ENCODE peak calls at places on chromosomes 2 and 18, in six cellular contexts. One of them, this sample, is unnamed.

GRCh38 chr18:14971461-14972185 is 223.7 kb downstream of the ANKRD30B start:
- DNase-seq in endothelial cell of umbilical vein: peak
- DNase-seq in HCT116: no peak
- DNase-seq in spleen: no peak
- DNase-seq in suprapubic skin: peak
- DNase-seq in K562: no peak
- DNase-seq in this sample: no peak

GRCh38 chr2:53475320-53475719 is 292.3 kb upstream of the CHAC2 start:
- DNase-seq in suprapubic skin: no peak
- DNase-seq in spleen: no peak
- DNase-seq in endothelial cell of umbilical vein: no peak
- DNase-seq in HCT116: peak
- DNase-seq in K562: no peak
- DNase-seq in this sample: no peak

GRCh38 chr2:189037518-189037917 is 63.3 kb downstream of the COL3A1 start:
- DNase-seq in spleen: no peak
- DNase-seq in suprapubic skin: no peak
- DNase-seq in K562: no peak
- DNase-seq in HCT116: no peak
- DNase-seq in endothelial cell of umbilical vein: peak
- DNase-seq in this sample: no peak

GRCh38 chr2:8315766-8316165 is 366.1 kb upstream of the ID2 start:
- DNase-seq in HCT116: peak
- DNase-seq in spleen: peak
- DNase-seq in suprapubic skin: no peak
- DNase-seq in K562: peak
- DNase-seq in endothelial cell of umbilical vein: no peak
- DNase-seq in this sample: peak

GRCh38 chr2:112547333-112547732 is 5.1 kb downstream of the POLR1B start:
- DNase-seq in HCT116: no peak
- DNase-seq in K562: no peak
- DNase-seq in suprapubic skin: no peak
- DNase-seq in endothelial cell of umbilical vein: no peak
- DNase-seq in spleen: no peak
- DNase-seq in this sample: no peak

GRCh38 chr2:226673314-226673723 is 126.3 kb downstream of the IRS1 start:
- DNase-seq in K562: no peak
- DNase-seq in suprapubic skin: no peak
- DNase-seq in HCT116: peak
- DNase-seq in endothelial cell of umbilical vein: no peak
- DNase-seq in spleen: no peak
- DNase-seq in this sample: no peak

GRCh38 chr2:218701806-218702205 is 8.8 kb upstream of the TTLL4 start:
- DNase-seq in K562: no peak
- DNase-seq in endothelial cell of umbilical vein: no peak
- DNase-seq in suprapubic skin: no peak
- DNase-seq in spleen: no peak
- DNase-seq in HCT116: no peak
- DNase-seq in this sample: no peak

GRCh38 chr2:217113496-217113895 is 253.6 kb upstream of the TNP1 start:
- DNase-seq in K562: no peak
- DNase-seq in spleen: no peak
- DNase-seq in suprapubic skin: no peak
- DNase-seq in endothelial cell of umbilical vein: no peak
- DNase-seq in HCT116: no peak
- DNase-seq in this sample: no peak

GRCh38 chr18:2572144-2572682 is 856 bp downstream of the NDC80 start:
- DNase-seq in suprapubic skin: no peak
- DNase-seq in HCT116: no peak
- DNase-seq in spleen: no peak
- DNase-seq in K562: no peak
- DNase-seq in endothelial cell of umbilical vein: peak
- DNase-seq in this sample: no peak

GRCh38 chr2:173054466-173054865 is 21.2 kb upstream of the MAP3K20 start:
- DNase-seq in suprapubic skin: no peak
- DNase-seq in spleen: no peak
- DNase-seq in K562: no peak
- DNase-seq in endothelial cell of umbilical vein: no peak
- DNase-seq in HCT116: no peak
- DNase-seq in this sample: no peak

GRCh38 chr2:26922638-26923466 is 47.6 kb upstream of the MAPRE3 start:
- DNase-seq in K562: peak
- DNase-seq in endothelial cell of umbilical vein: peak
- DNase-seq in suprapubic skin: no peak
- DNase-seq in spleen: peak
- DNase-seq in HCT116: peak
- DNase-seq in this sample: no peak

GRCh38 chr2:584863-585823 is 92.1 kb downstream of the TMEM18 start:
- DNase-seq in K562: no peak
- DNase-seq in suprapubic skin: no peak
- DNase-seq in HCT116: no peak
- DNase-seq in endothelial cell of umbilical vein: no peak
- DNase-seq in spleen: no peak
- DNase-seq in this sample: no peak

GRCh38 chr2:181253438-181253837 is 203.7 kb upstream of the ITGA4 start:
- DNase-seq in spleen: no peak
- DNase-seq in HCT116: no peak
- DNase-seq in suprapubic skin: no peak
- DNase-seq in endothelial cell of umbilical vein: no peak
- DNase-seq in K562: no peak
- DNase-seq in this sample: no peak

GRCh38 chr2:27728081-27728858 is 43.2 kb upstream of the MRPL33 start:
- DNase-seq in K562: no peak
- DNase-seq in endothelial cell of umbilical vein: no peak
- DNase-seq in HCT116: no peak
- DNase-seq in suprapubic skin: no peak
- DNase-seq in spleen: no peak
- DNase-seq in this sample: no peak

GRCh38 chr18:8703781-8704301 is 1.5 kb upstream of the MTCL1 start:
- DNase-seq in endothelial cell of umbilical vein: no peak
- DNase-seq in HCT116: no peak
- DNase-seq in suprapubic skin: no peak
- DNase-seq in spleen: peak
- DNase-seq in K562: no peak
- DNase-seq in this sample: no peak

GRCh38 chr18:61765097-61765496 is 127.7 kb downstream of the RNF152 start:
- DNase-seq in spleen: no peak
- DNase-seq in HCT116: no peak
- DNase-seq in K562: no peak
- DNase-seq in endothelial cell of umbilical vein: no peak
- DNase-seq in suprapubic skin: no peak
- DNase-seq in this sample: no peak

GRCh38 chr2:145066151-145066661 is 546.3 kb upstream of the ZEB2 start:
- DNase-seq in spleen: no peak
- DNase-seq in endothelial cell of umbilical vein: no peak
- DNase-seq in suprapubic skin: no peak
- DNase-seq in K562: no peak
- DNase-seq in HCT116: no peak
- DNase-seq in this sample: no peak

GRCh38 chr2:220445429-220446105 is 818.1 kb downstream of the SLC4A3 start:
- DNase-seq in K562: no peak
- DNase-seq in HCT116: no peak
- DNase-seq in endothelial cell of umbilical vein: no peak
- DNase-seq in spleen: no peak
- DNase-seq in suprapubic skin: no peak
- DNase-seq in this sample: no peak

GRCh38 chr2:158496986-158497385 is 40.2 kb downstream of the PKP4 start:
- DNase-seq in HCT116: no peak
- DNase-seq in spleen: no peak
- DNase-seq in K562: no peak
- DNase-seq in endothelial cell of umbilical vein: no peak
- DNase-seq in suprapubic skin: no peak
- DNase-seq in this sample: no peak

GRCh38 chr2:180520206-180520605 is 460.2 kb upstream of the UBE2E3 start:
- DNase-seq in HCT116: peak
- DNase-seq in suprapubic skin: no peak
- DNase-seq in K562: no peak
- DNase-seq in spleen: no peak
- DNase-seq in endothelial cell of umbilical vein: peak
- DNase-seq in this sample: no peak

GRCh38 chr18:68461635-68462034 is 253.3 kb downstream of the TMX3 start:
- DNase-seq in suprapubic skin: no peak
- DNase-seq in HCT116: no peak
- DNase-seq in spleen: no peak
- DNase-seq in endothelial cell of umbilical vein: no peak
- DNase-seq in K562: no peak
- DNase-seq in this sample: no peak

GRCh38 chr2:231715988-231716616 is 7.8 kb downstream of the PTMA start:
- DNase-seq in endothelial cell of umbilical vein: peak
- DNase-seq in K562: peak
- DNase-seq in suprapubic skin: no peak
- DNase-seq in HCT116: no peak
- DNase-seq in spleen: peak
- DNase-seq in this sample: no peak

GRCh38 chr2:239146741-239147181 is 254.1 kb downstream of the HDAC4 start:
- DNase-seq in spleen: peak
- DNase-seq in HCT116: no peak
- DNase-seq in suprapubic skin: no peak
- DNase-seq in K562: no peak
- DNase-seq in endothelial cell of umbilical vein: no peak
- DNase-seq in this sample: no peak

GRCh38 chr2:201622306-201622705 is 21.0 kb downstream of the TMEM237 start:
- DNase-seq in HCT116: no peak
- DNase-seq in K562: no peak
- DNase-seq in endothelial cell of umbilical vein: peak
- DNase-seq in suprapubic skin: no peak
- DNase-seq in spleen: no peak
- DNase-seq in this sample: no peak

DNA sequence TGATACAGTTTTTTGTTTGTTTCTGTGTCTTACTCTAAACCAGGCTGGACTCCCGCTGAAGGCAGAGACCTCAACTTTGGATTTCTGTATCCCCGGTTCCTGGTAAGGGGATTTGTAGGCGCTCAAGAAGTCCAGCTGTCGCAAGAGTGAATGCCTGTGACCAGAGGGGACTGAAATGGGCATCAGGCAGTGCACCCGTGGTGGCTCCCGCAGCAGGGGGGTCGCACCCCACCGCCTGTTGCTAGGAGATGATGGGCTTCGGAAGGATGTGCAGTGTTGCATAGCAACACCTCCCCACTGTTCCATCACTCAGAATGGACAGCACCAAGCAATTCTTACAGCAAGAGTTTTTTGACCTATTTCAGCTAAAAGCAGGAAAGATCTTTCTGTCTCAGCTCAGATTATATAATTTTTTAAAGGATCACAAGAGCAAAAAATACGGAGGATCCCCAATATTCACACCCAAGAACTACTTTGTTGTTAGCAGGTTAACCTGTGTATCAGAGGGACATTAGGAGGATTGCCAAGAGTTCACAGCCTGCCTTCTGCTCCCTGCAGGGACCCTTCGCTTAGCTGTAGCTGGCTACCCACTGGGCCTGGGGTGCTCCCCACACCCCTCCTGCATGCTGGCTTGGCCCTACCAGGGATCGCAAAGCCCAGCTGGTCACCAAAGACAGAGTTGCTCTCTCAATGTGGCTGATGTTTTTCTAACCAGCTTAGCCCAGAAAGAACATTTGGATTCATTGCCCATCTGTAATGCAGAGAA is 63.8 kb downstream of the SOWAHC start:
- DNase-seq in spleen: no peak
- DNase-seq in K562: no peak
- DNase-seq in endothelial cell of umbilical vein: no peak
- DNase-seq in HCT116: no peak
- DNase-seq in suprapubic skin: no peak
- DNase-seq in this sample: no peak
- TF ChIP-seq POLR2AphosphoS5 in spleen: no peak
- TF ChIP-seq POLR2AphosphoS5 in K562: no peak
- TF ChIP-seq POLR2AphosphoS5 in endothelial cell of umbilical vein: no peak
- TF ChIP-seq POLR2AphosphoS5 in HCT116: no peak
- TF ChIP-seq POLR2AphosphoS5 in suprapubic skin: no peak
- TF ChIP-seq POLR2AphosphoS5 in this sample: no peak

DNA sequence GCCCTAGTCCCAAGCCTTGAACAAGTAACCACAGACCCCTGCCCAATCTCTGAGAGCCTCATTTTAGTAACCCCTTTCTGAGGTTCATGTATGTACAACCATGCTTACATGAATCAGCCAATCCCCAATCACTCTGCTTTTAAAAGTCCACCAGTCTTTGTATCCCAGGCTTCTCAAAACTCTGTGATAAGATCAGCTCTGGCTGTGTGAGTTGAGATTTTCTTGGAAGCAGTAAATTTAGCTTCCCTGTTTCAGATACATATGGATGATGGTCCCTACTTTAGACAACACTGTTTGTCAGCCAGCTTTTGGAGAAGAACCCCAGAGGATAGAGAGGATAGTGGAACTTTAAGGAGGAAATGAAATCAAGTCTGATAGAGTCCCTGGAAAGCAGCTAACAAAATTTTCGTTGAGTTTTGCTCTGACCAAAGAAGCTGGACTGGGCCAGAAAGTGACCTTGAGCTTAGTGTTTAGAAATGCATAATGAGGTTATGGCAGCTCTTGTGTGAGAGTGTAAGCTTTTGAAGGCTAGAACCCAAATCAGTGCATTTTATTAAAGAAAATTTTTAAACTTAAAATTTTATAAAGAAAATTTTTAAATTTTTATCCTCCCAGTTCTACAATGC is 3.7 kb downstream of the ADNP2 start:
- DNase-seq in K562: peak
- DNase-seq in spleen: no peak
- DNase-seq in suprapubic skin: no peak
- DNase-seq in endothelial cell of umbilical vein: peak
- DNase-seq in HCT116: no peak
- DNase-seq in this sample: no peak
- H3K27ac ChIP-seq in K562: no peak
- H3K27ac ChIP-seq in spleen: no peak
- H3K27ac ChIP-seq in suprapubic skin: no peak
- H3K27ac ChIP-seq in endothelial cell of umbilical vein: no peak
- H3K27ac ChIP-seq in HCT116: no peak
- H3K27ac ChIP-seq in this sample: no peak

GRCh38 chr2:96336104-96336775 is 674 bp downstream of the NCAPH start:
- DNase-seq in K562: peak
- DNase-seq in HCT116: no peak
- DNase-seq in endothelial cell of umbilical vein: no peak
- DNase-seq in spleen: no peak
- DNase-seq in suprapubic skin: no peak
- DNase-seq in this sample: no peak
- TF ChIP-seq POLR2A in K562: peak
- TF ChIP-seq POLR2A in HCT116: peak
- TF ChIP-seq POLR2A in endothelial cell of umbilical vein: peak
- TF ChIP-seq POLR2A in spleen: no peak
- TF ChIP-seq POLR2A in suprapubic skin: no peak
- TF ChIP-seq POLR2A in this sample: no peak

GRCh38 chr2:10720983-10721343 is 467 bp upstream of the ATP6V1C2 start:
- DNase-seq in spleen: no peak
- DNase-seq in endothelial cell of umbilical vein: no peak
- DNase-seq in HCT116: no peak
- DNase-seq in K562: peak
- DNase-seq in suprapubic skin: no peak
- DNase-seq in this sample: no peak

GRCh38 chr2:10716581-10716980 is 4.8 kb upstream of the ATP6V1C2 start:
- DNase-seq in spleen: no peak
- DNase-seq in K562: no peak
- DNase-seq in HCT116: no peak
- DNase-seq in endothelial cell of umbilical vein: no peak
- DNase-seq in suprapubic skin: no peak
- DNase-seq in this sample: no peak

GRCh38 chr2:10720306-10720705 is 1.1 kb upstream of the ATP6V1C2 start:
- DNase-seq in suprapubic skin: no peak
- DNase-seq in spleen: no peak
- DNase-seq in K562: no peak
- DNase-seq in endothelial cell of umbilical vein: no peak
- DNase-seq in HCT116: no peak
- DNase-seq in this sample: no peak

GRCh38 chr2:10721344-10722251 is at the start of gene ATP6V1C2:
- DNase-seq in K562: peak
- DNase-seq in suprapubic skin: no peak
- DNase-seq in endothelial cell of umbilical vein: no peak
- DNase-seq in spleen: peak
- DNase-seq in HCT116: no peak
- DNase-seq in this sample: no peak

GRCh38 chr2:10717630-10718029 is 3.8 kb upstream of the ATP6V1C2 start:
- DNase-seq in spleen: peak
- DNase-seq in suprapubic skin: no peak
- DNase-seq in HCT116: no peak
- DNase-seq in endothelial cell of umbilical vein: peak
- DNase-seq in K562: no peak
- DNase-seq in this sample: no peak
- TF ChIP-seq POLR2AphosphoS5 in spleen: no peak
- TF ChIP-seq POLR2AphosphoS5 in suprapubic skin: no peak
- TF ChIP-seq POLR2AphosphoS5 in HCT116: no peak
- TF ChIP-seq POLR2AphosphoS5 in endothelial cell of umbilical vein: peak
- TF ChIP-seq POLR2AphosphoS5 in K562: no peak
- TF ChIP-seq POLR2AphosphoS5 in this sample: no peak